ENCODE peak calls at places on chromosomes 12 and 14, in six cellular contexts. B is hepatocyte, Q is PC-3, V is GM23248, T is GM23338, F is OCI-LY7. R is an unnamed sample.

GRCh38 chr12:93299262-93299846 is 78.4 kb upstream of the NUDT4 start:
- DNase-seq in B (no peak), Q (no peak), V (no peak), T (no peak), F (no peak), R (no peak)

GRCh38 chr12:6551063-6551461 is 4.8 kb downstream of the IFFO1 start:
- DNase-seq in B (no peak), Q (no peak), V (peak; percentile 83), T (no peak), F (no peak), R (no peak)

GRCh38 chr14:36222952-36223468 is 46.5 kb upstream of the PTCSC3 start:
- DNase-seq in B (no peak), Q (no peak), V (peak; percentile 22), T (peak; percentile 36), F (no peak), R (no peak)

GRCh38 chr14:101969480-101969879 is 5.1 kb downstream of the DYNC1H1 start:
- DNase-seq in B (no peak), Q (no peak), V (no peak), T (no peak), F (peak; percentile 60), R (no peak)

GRCh38 chr12:105978686-105979085 is 160.1 kb downstream of the NUAK1 start:
- DNase-seq in B (no peak), Q (no peak), V (no peak), T (no peak), F (no peak), R (no peak)

GRCh38 chr14:102525213-102526143 is 15.9 kb upstream of the ANKRD9 start:
- DNase-seq in B (peak; percentile 67), Q (peak; percentile 82), V (peak; percentile 76), T (no peak), F (peak; percentile 63), R (peak; percentile 39)

GRCh38 chr12:53004582-53004981 is 1.7 kb upstream of the EIF4B start:
- DNase-seq in B (peak; percentile 39), Q (no peak), V (peak; percentile 25), T (peak; percentile 49), F (no peak), R (no peak)

GRCh38 chr12:118213452-118213851 is 77.5 kb downstream of the PEBP1 start:
- DNase-seq in B (no peak), Q (no peak), V (no peak), T (no peak), F (no peak), R (no peak)

GRCh38 chr14:105060751-105061427 is 4.3 kb downstream of the GPR132 start:
- DNase-seq in B (peak; percentile 25), Q (no peak), V (no peak), T (no peak), F (peak; percentile 69), R (no peak)

GRCh38 chr12:69329669-69330428 is 18.3 kb upstream of the LYZ start:
- DNase-seq in B (no peak), Q (peak; percentile 18), V (no peak), T (no peak), F (peak; percentile 47), R (no peak)

GRCh38 chr12:129681151-129681550 is 222.7 kb downstream of the TMEM132D start:
- DNase-seq in B (no peak), Q (no peak), V (no peak), T (no peak), F (no peak), R (no peak)

GRCh38 chr12:49296034-49296835 is 1.3 kb downstream of the PRPH start:
- DNase-seq in B (peak; percentile 63), Q (peak; percentile 64), V (peak; percentile 42), T (peak; percentile 78), F (peak; percentile 69), R (no peak)

GRCh38 chr12:104529130-104529874 is 72.6 kb downstream of the CHST11 start:
- DNase-seq in B (no peak), Q (no peak), V (no peak), T (no peak), F (no peak), R (no peak)

GRCh38 chr12:108666326-108666995 is 32.8 kb upstream of the SELPLG start:
- DNase-seq in B (no peak), Q (no peak), V (peak; percentile 86), T (no peak), F (no peak), R (no peak)

GRCh38 chr12:62632521-62632920 is 165.9 kb downstream of the MON2 start:
- DNase-seq in B (peak; percentile 55), Q (no peak), V (peak; percentile 69), T (peak; percentile 72), F (no peak), R (no peak)

GRCh38 chr12:57848208-57848607 is 1.7 kb upstream of the CTDSP2 start:
- DNase-seq in B (no peak), Q (no peak), V (no peak), T (no peak), F (no peak), R (no peak)

GRCh38 chr12:47863985-47864384 is 40.8 kb downstream of the VDR start:
- DNase-seq in B (no peak), Q (no peak), V (no peak), T (no peak), F (no peak), R (no peak)

GRCh38 chr12:56324196-56324595 is 8.4 kb upstream of the CNPY2 start:
- DNase-seq in B (no peak), Q (no peak), V (no peak), T (no peak), F (no peak), R (no peak)

GRCh38 chr12:108548954-108549521 is 11.9 kb downstream of the SART3 start:
- DNase-seq in B (no peak), Q (no peak), V (no peak), T (no peak), F (no peak), R (no peak)

GRCh38 chr14:21346532-21347135 is 37.2 kb downstream of the SUPT16H start:
- DNase-seq in B (no peak), Q (no peak), V (peak; percentile 71), T (no peak), F (no peak), R (no peak)

GRCh38 chr14:64463198-64463597 is 2.1 kb upstream of the AKAP5 start:
- DNase-seq in B (no peak), Q (no peak), V (no peak), T (no peak), F (peak; percentile 74), R (no peak)

GRCh38 chr14:61196792-61197191 is 84.3 kb downstream of the TMEM30B start:
- DNase-seq in B (no peak), Q (peak; percentile 66), V (no peak), T (no peak), F (no peak), R (no peak)

GRCh38 chr12:103387385-103387784 is 108.4 kb downstream of the C12orf42 start:
- DNase-seq in B (no peak), Q (no peak), V (no peak), T (no peak), F (no peak), R (no peak)

GRCh38 chr12:105468464-105468863 is 138.0 kb downstream of the C12orf75 start:
- DNase-seq in B (no peak), Q (no peak), V (no peak), T (no peak), F (no peak), R (no peak)

GRCh38 chr14:30767624-30768023 is 106.7 kb upstream of the COCH start:
- DNase-seq in B (no peak), Q (no peak), V (no peak), T (no peak), F (no peak), R (no peak)

GRCh38 chr12:104354167-104354867 is 50.8 kb downstream of the EID3 start:
- DNase-seq in B (no peak), Q (no peak), V (no peak), T (no peak), F (no peak), R (no peak)

GRCh38 chr14:52835122-52835903 is 43.9 kb upstream of the GNPNAT1 start:
- DNase-seq in B (peak; percentile 27), Q (peak; percentile 67), V (peak; percentile 93), T (peak; percentile 47), F (no peak), R (peak; percentile 57)

GRCh38 chr14:80212025-80212402 is 710 bp upstream of the DIO2 start:
- DNase-seq in B (peak; percentile 49), Q (no peak), V (peak; percentile 76), T (peak; percentile 18), F (no peak), R (no peak)
- TF ChIP-seq EZH2phosphoT487 in B (no peak), Q (no peak), V (no peak), T (no peak), F (no peak), R (no peak)

GRCh38 chr12:124674937-124675336 is 107.5 kb upstream of the NCOR2 start:
- DNase-seq in B (no peak), Q (no peak), V (no peak), T (no peak), F (no peak), R (no peak)

GRCh38 chr12:124676725-124677462 is 109.5 kb upstream of the NCOR2 start:
- DNase-seq in B (no peak), Q (no peak), V (no peak), T (no peak), F (no peak), R (no peak)

GRCh38 chr12:124673881-124674617 is 106.6 kb upstream of the NCOR2 start:
- DNase-seq in B (no peak), Q (no peak), V (no peak), T (no peak), F (no peak), R (no peak)

GRCh38 chr12:124677552-124678356 is 110.3 kb upstream of the NCOR2 start:
- DNase-seq in B (no peak), Q (no peak), V (no peak), T (no peak), F (peak; percentile 29), R (no peak)

GRCh38 chr12:124675881-124676688 is 108.7 kb upstream of the NCOR2 start:
- DNase-seq in B (no peak), Q (no peak), V (peak; percentile 91), T (no peak), F (no peak), R (no peak)
- TF ChIP-seq EZH2phosphoT487 in B (no peak), Q (no peak), V (no peak), T (no peak), F (no peak), R (no peak)

DNA sequence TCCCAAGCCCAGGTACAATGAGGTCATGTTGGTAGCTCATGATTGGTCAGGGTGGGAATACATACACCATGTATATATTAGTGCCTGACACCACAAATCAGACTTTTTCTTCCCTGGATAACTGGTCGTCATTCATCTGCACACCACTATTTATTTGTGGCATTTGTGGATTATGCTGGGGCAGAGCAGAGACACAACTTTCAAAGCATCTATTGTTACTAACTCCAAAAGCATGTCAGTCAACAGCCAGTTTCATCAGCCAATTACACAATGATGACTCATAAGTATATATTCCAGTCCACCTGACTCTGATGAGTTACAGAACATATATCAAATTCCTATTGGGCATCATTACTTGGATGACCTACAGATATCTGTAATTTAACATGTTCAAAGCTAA is 181.7 kb downstream of the ADAMTS20 start:
- DNase-seq in B (no peak), Q (peak; percentile 94), V (peak; percentile 63), T (no peak), F (no peak), R (peak; percentile 76)
- TF ChIP-seq EZH2phosphoT487 in B (no peak), Q (no peak), V (no peak), T (no peak), F (no peak), R (no peak)

DNA sequence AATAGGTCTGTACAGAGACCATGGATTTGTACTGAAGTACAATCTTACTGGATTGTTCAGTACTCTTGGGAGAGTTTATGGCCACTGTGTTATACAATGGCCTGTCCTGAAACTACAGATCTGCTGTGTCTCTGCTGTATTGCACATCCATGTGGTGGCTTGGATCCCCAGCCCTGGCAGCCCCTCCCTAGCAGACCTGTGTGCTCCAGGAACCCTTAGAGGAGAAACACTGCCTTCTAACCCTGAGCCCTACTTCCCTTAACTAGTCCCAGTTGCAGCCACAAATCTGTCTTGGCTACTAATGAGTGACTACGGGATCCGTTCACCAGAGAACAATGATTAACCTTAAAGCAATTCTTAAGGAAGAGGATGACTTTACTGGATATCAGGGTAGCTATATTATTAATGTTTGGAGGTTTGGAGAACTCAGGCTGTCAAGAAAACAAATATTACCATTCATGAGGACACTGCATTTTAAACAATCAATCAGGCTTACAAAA is 27.7 kb downstream of the RNF34 start:
- DNase-seq in B (no peak), Q (no peak), V (no peak), T (no peak), F (no peak), R (no peak)
- TF ChIP-seq EZH2phosphoT487 in B (no peak), Q (no peak), V (no peak), T (no peak), F (no peak), R (no peak)